ENCODE peak calls at places on chromosomes 6 and 20, in five cellular contexts. Q is LHCN-M2; T is upper lobe of right lung; A is effector CD8-positive, alpha-beta T cell; V is RWPE1. I is an unnamed sample.

GRCh38 chr6:48764261-48764660 is 653.3 kb upstream of the PTCHD4 start:
- DNase-seq in Q (no peak), T (no peak), A (no peak), V (no peak), I (no peak)

GRCh38 chr6:3919849-3920248 is 70.7 kb downstream of the FAM50B start:
- DNase-seq in Q (no peak), T (no peak), A (no peak), V (no peak), I (no peak)

GRCh38 chr6:29887819-29888581 is 54.3 kb upstream of the HLA-A start:
- DNase-seq in Q (peak), T (peak), A (peak), V (peak), I (peak)

GRCh38 chr6:26250806-26251075 is 114.3 kb upstream of the BTN3A2 start:
- DNase-seq in Q (no peak), T (no peak), A (peak), V (no peak), I (no peak)

GRCh38 chr20:57435498-57436222 is 44.5 kb downstream of the RBM38 start:
- DNase-seq in Q (peak), T (peak), A (peak), V (peak), I (peak)

GRCh38 chr20:63704749-63705117 is 3.0 kb downstream of the ARFRP1 start:
- DNase-seq in Q (no peak), T (no peak), A (no peak), V (no peak), I (peak)

GRCh38 chr20:32649697-32650471 is 23.9 kb downstream of the C20orf203 start:
- DNase-seq in Q (no peak), T (no peak), A (no peak), V (no peak), I (no peak)

GRCh38 chr20:32965581-32966373 is 38.5 kb downstream of the SUN5 start:
- DNase-seq in Q (no peak), T (peak), A (no peak), V (no peak), I (peak)

GRCh38 chr6:45445749-45446454 is 68.2 kb upstream of the SUPT3H start:
- DNase-seq in Q (peak), T (peak), A (no peak), V (peak), I (peak)

GRCh38 chr6:125791820-125792165 is 1.0 kb downstream of the NCOA7 start:
- DNase-seq in Q (no peak), T (no peak), A (no peak), V (no peak), I (no peak)

GRCh38 chr6:160520043-160520904 is 143.8 kb downstream of the LPA start:
- DNase-seq in Q (peak), T (peak), A (peak), V (peak), I (peak)

GRCh38 chr6:137046871-137047412 is 2.2 kb upstream of the IL20RA start:
- DNase-seq in Q (no peak), T (no peak), A (no peak), V (no peak), I (no peak)

GRCh38 chr20:53934421-53935352 is 135.7 kb downstream of the BCAS1 start:
- DNase-seq in Q (peak), T (no peak), A (no peak), V (peak), I (no peak)

GRCh38 chr6:109073344-109074235 is 21.1 kb downstream of the SESN1 start:
- DNase-seq in Q (peak), T (no peak), A (peak), V (peak), I (no peak)

GRCh38 chr6:26328265-26328844 is 36.6 kb upstream of the BTN3A2 start:
- DNase-seq in Q (no peak), T (no peak), A (no peak), V (no peak), I (no peak)

GRCh38 chr6:42963855-42964605 is 3.5 kb downstream of the GNMT start:
- DNase-seq in Q (peak), T (no peak), A (no peak), V (no peak), I (no peak)

GRCh38 chr6:53005667-53006250 is 10.7 kb upstream of the GSTA4 start:
- DNase-seq in Q (no peak), T (no peak), A (no peak), V (no peak), I (no peak)

GRCh38 chr20:57317316-57317788 is 12.3 kb upstream of the SPO11 start:
- DNase-seq in Q (no peak), T (no peak), A (no peak), V (no peak), I (no peak)

I was measured in RWPE2.